ENCODE peak calls at places on chromosomes 3 and 15, in nine cellular contexts. C is DND-41, A is neuronal stem cell, W is Karpas-422, V is H9, J is mesendoderm, T is colonic mucosa, S is H1, Z is PC-3. L is an unnamed sample.

GRCh38 chr3:155080692-155081091 is 573 bp downstream of the MME start:
- DNase-seq in C (no peak), A (no peak), W (peak; percentile 74), V (no peak), J (no peak), T (no peak), S (no peak), Z (no peak), L (no peak)

GRCh38 chr3:172003146-172003545 is 36.2 kb upstream of the FNDC3B start:
- DNase-seq in C (no peak), A (no peak), W (no peak), V (no peak), J (no peak), T (no peak), S (no peak), Z (no peak), L (no peak)

GRCh38 chr3:179801831-179802230 is 149.0 kb downstream of the USP13 start:
- DNase-seq in C (no peak), A (no peak), W (no peak), V (no peak), J (no peak), T (no peak), S (no peak), Z (no peak), L (no peak)

GRCh38 chr3:165983284-165983683 is 146.1 kb upstream of the BCHE start:
- DNase-seq in C (no peak), A (no peak), W (no peak), V (no peak), J (peak; percentile 46), T (no peak), S (no peak), Z (peak; percentile 48), L (no peak)

GRCh38 chr3:146160233-146160963 is 586 bp downstream of the PLOD2 start:
- DNase-seq in C (no peak), A (peak; percentile 61), W (no peak), V (peak; percentile 85), J (peak; percentile 97), T (peak; percentile 77), S (peak; percentile 71), Z (peak; percentile 88), L (peak; percentile 87)

GRCh38 chr3:139546772-139547171 is 7.2 kb upstream of the RBP1 start:
- DNase-seq in C (no peak), A (no peak), W (no peak), V (no peak), J (no peak), T (no peak), S (no peak), Z (no peak), L (no peak)

GRCh38 chr15:58124585-58124984 is 13.6 kb upstream of the AQP9 start:
- DNase-seq in C (no peak), A (no peak), W (no peak), V (no peak), J (no peak), T (no peak), S (no peak), Z (no peak), L (no peak)

GRCh38 chr15:37594431-37594830 is 340.0 kb upstream of the TMCO5A start:
- DNase-seq in C (no peak), A (no peak), W (no peak), V (no peak), J (no peak), T (no peak), S (no peak), Z (no peak), L (no peak)

GRCh38 chr15:36905908-36906307 is 194.4 kb downstream of the MEIS2 start:
- DNase-seq in C (no peak), A (no peak), W (no peak), V (no peak), J (no peak), T (no peak), S (no peak), Z (no peak), L (peak; percentile 58)

GRCh38 chr3:171256445-171257250 is 203.6 kb downstream of the TNIK start:
- DNase-seq in C (no peak), A (no peak), W (no peak), V (no peak), J (no peak), T (no peak), S (no peak), Z (peak; percentile 53), L (no peak)

GRCh38 chr3:100796556-100796955 is 87.3 kb downstream of the TFG start:
- DNase-seq in C (no peak), A (no peak), W (peak; percentile 63), V (no peak), J (peak; percentile 37), T (no peak), S (no peak), Z (peak; percentile 61), L (no peak)

GRCh38 chr3:94234177-94234788 is 171.4 kb downstream of the NSUN3 start:
- DNase-seq in C (peak; percentile 7), A (peak; percentile 11), W (peak; percentile 82), V (no peak), J (peak; percentile 72), T (peak; percentile 21), S (no peak), Z (peak; percentile 70), L (no peak)

GRCh38 chr15:78663703-78664102 is 22.7 kb upstream of the CHRNB4 start:
- DNase-seq in C (no peak), A (no peak), W (no peak), V (no peak), J (no peak), T (no peak), S (no peak), Z (no peak), L (no peak)

GRCh38 chr3:124411729-124412128 is 318.5 kb upstream of the UMPS start:
- DNase-seq in C (no peak), A (no peak), W (no peak), V (no peak), J (no peak), T (no peak), S (no peak), Z (no peak), L (no peak)

GRCh38 chr3:184953396-184953795 is 141.4 kb downstream of the VPS8 start:
- DNase-seq in C (no peak), A (no peak), W (no peak), V (no peak), J (peak; percentile 37), T (no peak), S (no peak), Z (no peak), L (no peak)

GRCh38 chr3:151827816-151828215 is 13.9 kb downstream of the AADAC start:
- DNase-seq in C (no peak), A (no peak), W (peak; percentile 11), V (no peak), J (no peak), T (no peak), S (no peak), Z (peak; percentile 37), L (no peak)

GRCh38 chr3:193040836-193041672 is 123.4 kb upstream of the MB21D2 start:
- DNase-seq in C (no peak), A (peak; percentile 11), W (peak; percentile 86), V (no peak), J (peak; percentile 74), T (no peak), S (no peak), Z (peak; percentile 81), L (no peak)

GRCh38 chr15:68554716-68555347 is 24.0 kb upstream of the CORO2B start:
- DNase-seq in C (no peak), A (no peak), W (no peak), V (no peak), J (no peak), T (no peak), S (no peak), Z (no peak), L (no peak)

GRCh38 chr3:57164606-57165573 is at the start of gene IL17RD:
- DNase-seq in C (no peak), A (peak; percentile 85), W (peak; percentile 85), V (peak; percentile 88), J (peak; percentile 88), T (peak; percentile 81), S (peak; percentile 92), Z (peak; percentile 82), L (peak; percentile 91)

GRCh38 chr3:194606163-194606562 is 27.1 kb downstream of the TMEM44 start:
- DNase-seq in C (no peak), A (no peak), W (no peak), V (no peak), J (no peak), T (no peak), S (no peak), Z (no peak), L (no peak)

GRCh38 chr3:61381745-61382392 is 130.6 kb upstream of the FHIT start:
- DNase-seq in C (no peak), A (no peak), W (peak; percentile 72), V (no peak), J (peak; percentile 60), T (no peak), S (no peak), Z (peak; percentile 69), L (no peak)

GRCh38 chr3:107981471-107982111 is 109.2 kb downstream of the CD47 start:
- DNase-seq in C (no peak), A (no peak), W (no peak), V (peak; percentile 31), J (no peak), T (peak; percentile 45), S (no peak), Z (peak; percentile 45), L (no peak)

GRCh38 chr15:51750942-51751686 is at the start of gene TMOD2:
- DNase-seq in C (peak; percentile 58), A (peak; percentile 43), W (peak; percentile 64), V (peak; percentile 65), J (peak; percentile 44), T (peak; percentile 64), S (peak; percentile 85), Z (peak; percentile 45), L (peak; percentile 83)
- H3K9ac ChIP-seq in C (peak within 1 kb of the TSS; percentile 64), A (peak within 1 kb of the TSS; percentile 85), W (peak within 1 kb of the TSS; percentile 65), V (peak within 1 kb of the TSS; percentile 3), J (peak within 1 kb of the TSS; percentile 64), T (peak within 1 kb of the TSS; percentile 53), S (no peak within 1 kb of the TSS), Z (no peak within 1 kb of the TSS), L (no peak within 1 kb of the TSS)

GRCh38 chr15:71044006-71044405 is 71.3 kb upstream of the THSD4 start:
- DNase-seq in C (no peak), A (no peak), W (no peak), V (no peak), J (no peak), T (no peak), S (no peak), Z (peak; percentile 57), L (no peak)
- H3K9ac ChIP-seq in C (no peak overlapping the region), A (no peak overlapping the region), W (no peak overlapping the region), V (no peak overlapping the region), J (no peak overlapping the region), T (no peak overlapping the region), S (no peak overlapping the region), Z (no peak overlapping the region), L (no peak overlapping the region)

GRCh38 chr3:52830535-52831258 is at the start of gene ITIH4:
- DNase-seq in C (no peak), A (no peak), W (no peak), V (no peak), J (no peak), T (no peak), S (no peak), Z (peak; percentile 10), L (no peak)
- H3K9ac ChIP-seq in C (no peak within 1 kb of the TSS), A (peak within 1 kb of the TSS; percentile 31), W (no peak within 1 kb of the TSS), V (no peak within 1 kb of the TSS), J (no peak within 1 kb of the TSS), T (no peak within 1 kb of the TSS), S (no peak within 1 kb of the TSS), Z (no peak within 1 kb of the TSS), L (no peak within 1 kb of the TSS)

DNA sequence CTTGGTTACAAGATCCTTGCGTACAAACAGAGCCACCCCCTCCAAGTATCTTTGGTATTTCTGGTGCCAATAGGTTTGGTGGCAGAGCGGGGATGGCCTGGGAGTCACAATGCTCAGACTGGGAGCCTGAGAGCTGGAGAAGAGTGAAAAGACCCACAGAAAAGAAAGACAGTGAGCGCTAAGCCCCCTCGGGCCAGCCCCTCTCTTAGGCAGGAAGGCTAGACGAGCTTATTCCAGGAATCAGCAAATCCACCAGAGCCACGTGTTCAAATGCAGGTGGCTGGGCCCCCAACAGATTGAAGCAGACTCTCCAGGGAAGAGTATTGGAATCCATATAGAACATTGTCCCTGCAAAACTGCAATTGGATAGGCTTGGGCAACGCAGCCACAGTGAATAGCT is 2.6 kb downstream of the IQSEC1 start:
- DNase-seq in C (peak; percentile 91), A (no peak), W (no peak), V (no peak), J (no peak), T (no peak), S (no peak), Z (no peak), L (no peak)
- H3K9ac ChIP-seq in C (peak overlapping the region; percentile 64), A (no peak overlapping the region), W (no peak overlapping the region), V (no peak overlapping the region), J (no peak overlapping the region), T (no peak overlapping the region), S (no peak overlapping the region), Z (no peak overlapping the region), L (no peak overlapping the region)